ENCODE peak calls at places on chromosome 3, in six cellular contexts. M is GM12891, H is K562, A is HepG2, U is GM12878, P is H1. R is an unnamed sample.

GRCh38 chr3:149609595-149609994 is 48.2 kb downstream of the WWTR1 start:
- DNase-seq in H (no peak), M (no peak), P (no peak), U (peak), A (peak), R (no peak)

GRCh38 chr3:186772886-186773417 is 10.4 kb upstream of the EIF4A2 start:
- DNase-seq in P (no peak), U (no peak), M (peak), A (no peak), H (no peak), R (peak)

GRCh38 chr3:32392530-32393302 is 1.1 kb downstream of the CMTM7 start:
- DNase-seq in M (no peak), A (no peak), H (no peak), P (no peak), U (no peak), R (no peak)

GRCh38 chr3:58010562-58010961 is 2.3 kb downstream of the FLNB start:
- DNase-seq in A (no peak), P (no peak), H (no peak), M (no peak), U (no peak), R (no peak)

GRCh38 chr3:111539351-111540331 is 2.4 kb upstream of the CD96 start:
- DNase-seq in M (no peak), U (peak), A (peak), H (no peak), P (peak), R (no peak)

GRCh38 chr3:153038779-153039178 is 123.2 kb upstream of the RAP2B start:
- DNase-seq in A (peak), M (no peak), H (no peak), P (no peak), U (no peak), R (no peak)

GRCh38 chr3:46440531-46441294 is 24.0 kb downstream of the LTF start:
- DNase-seq in H (no peak), A (no peak), U (peak), M (peak), P (no peak), R (no peak)

GRCh38 chr3:112002458-112002971 is 3.8 kb downstream of the TAGLN3 start:
- DNase-seq in A (no peak), P (no peak), U (no peak), M (no peak), H (no peak), R (no peak)

GRCh38 chr3:100001514-100002270 is 112.6 kb downstream of the FILIP1L start:
- DNase-seq in U (no peak), M (no peak), A (no peak), P (no peak), H (no peak), R (no peak)

GRCh38 chr3:117928836-117929235 is 1105.8 kb downstream of the IGSF11 start:
- DNase-seq in M (no peak), U (no peak), P (no peak), H (no peak), A (no peak), R (no peak)

GRCh38 chr3:71010731-71011455 is 572.6 kb downstream of the FOXP1 start:
- DNase-seq in H (peak), U (peak), M (no peak), A (no peak), P (no peak), R (no peak)

GRCh38 chr3:131402391-131403039 is 20.9 kb downstream of the NUDT16 start:
- DNase-seq in H (no peak), P (no peak), U (no peak), A (no peak), M (no peak), R (no peak)

GRCh38 chr3:119194237-119195150 is 21.1 kb downstream of the UPK1B start:
- DNase-seq in M (no peak), A (no peak), P (no peak), H (no peak), U (no peak), R (no peak)

GRCh38 chr3:184305577-184305976 is 6.5 kb downstream of the PSMD2 start:
- DNase-seq in A (no peak), P (no peak), H (no peak), M (no peak), U (no peak), R (no peak)

GRCh38 chr3:194497799-194498575 is 11.2 kb upstream of the ATP13A3 start:
- DNase-seq in U (no peak), A (peak), M (no peak), P (no peak), H (no peak), R (no peak)

GRCh38 chr3:186025161-186025560 is 83.7 kb downstream of the ETV5 start:
- DNase-seq in P (no peak), H (no peak), A (no peak), M (no peak), U (no peak), R (no peak)

DNA sequence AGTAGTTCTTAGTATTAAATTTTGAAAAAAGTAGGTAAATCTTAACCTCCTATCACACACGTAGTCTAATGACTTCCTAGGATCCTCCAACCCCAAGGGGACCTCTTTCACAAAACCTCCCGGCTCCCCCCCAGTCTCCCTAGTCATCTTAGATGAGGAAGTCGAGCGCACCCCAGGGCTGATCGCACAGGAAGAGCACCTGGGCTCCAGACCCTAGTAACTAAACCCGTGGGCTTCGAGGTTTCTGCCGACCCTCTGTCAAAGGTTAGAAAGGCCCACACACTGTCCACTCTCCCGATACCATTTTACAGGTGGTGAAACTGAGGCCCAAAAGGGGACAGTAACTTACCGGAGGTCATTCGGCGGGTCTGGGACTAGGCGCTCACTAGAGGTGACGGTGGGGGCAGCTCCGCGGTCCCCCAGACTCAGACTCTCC is 349 bp downstream of the MBD4 start:
- DNase-seq in A (no peak), P (no peak), H (peak), M (peak), U (no peak), R (peak)
- TF ChIP-seq POLR2A in A (no peak), P (no peak), H (no peak), M (no peak), U (no peak), R (no peak)

GRCh38 chr3:151276038-151277027 is 2.0 kb downstream of the P2RY14 start:
- DNase-seq in H (no peak), M (no peak), A (no peak), U (no peak), P (no peak), R (no peak)
- TF ChIP-seq TAF1 in H (no peak), M (no peak), A (no peak), U (no peak), P (no peak), R (no peak)

GRCh38 chr3:150761831-150762661 is 923 bp downstream of the SIAH2 start:
- DNase-seq in M (no peak), H (peak), P (peak), U (no peak), A (peak), R (no peak)
- TF ChIP-seq POLR2A in M (no peak), H (peak), P (no peak), U (no peak), A (peak), R (no peak)

GRCh38 chr3:158127250-158128219 is 17.6 kb downstream of the RSRC1 start:
- DNase-seq in U (no peak), H (peak), P (no peak), A (no peak), M (no peak), R (no peak)
- TF ChIP-seq TAF1 in U (no peak), H (no peak), P (no peak), A (no peak), M (no peak), R (no peak)

R was measured in GM12892.